ENCODE peak calls at places on chromosomes 2 and 18, in ten cellular contexts. K is bronchial epithelial cell, B is adrenal gland, H is HL-60, M is psoas muscle, N is esophagus squamous epithelium, V is pancreas, Q is breast epithelium, G is mammary epithelial cell, S is NB4. L is an unnamed sample.

GRCh38 chr2:222311321-222311977 is 12.7 kb upstream of the PAX3 start:
- DNase-seq in K (no peak), B (no peak), H (no peak), M (no peak), N (no peak), V (no peak), Q (no peak), G (no peak), S (no peak), L (no peak)

GRCh38 chr2:239399404-239399999 is 1.3 kb downstream of the HDAC4 start:
- DNase-seq in K (peak), B (peak), H (peak), M (no peak), N (no peak), V (peak), Q (peak), G (peak), S (peak), L (peak)

GRCh38 chr2:230414302-230414701 is 1.7 kb upstream of the SP100 start:
- DNase-seq in K (peak), B (no peak), H (no peak), M (no peak), N (no peak), V (no peak), Q (no peak), G (peak), S (no peak), L (no peak)

GRCh38 chr18:79797518-79798345 is at the start of gene KCNG2:
- DNase-seq in K (no peak), B (no peak), H (peak), M (no peak), N (no peak), V (peak), Q (peak), G (no peak), S (peak), L (no peak)

GRCh38 chr2:65722028-65722427 is 289.6 kb upstream of the SPRED2 start:
- DNase-seq in K (peak), B (peak), H (no peak), M (peak), N (no peak), V (no peak), Q (no peak), G (peak), S (peak), L (peak)

GRCh38 chr2:183490930-183491329 is 366.7 kb downstream of the NUP35 start:
- DNase-seq in K (peak), B (no peak), H (no peak), M (no peak), N (no peak), V (no peak), Q (no peak), G (peak), S (no peak), L (no peak)

GRCh38 chr2:73892631-73893329 is at the start of gene ACTG2:
- DNase-seq in K (no peak), B (no peak), H (no peak), M (no peak), N (no peak), V (no peak), Q (no peak), G (no peak), S (no peak), L (peak)

GRCh38 chr2:48253301-48253700 is 276.7 kb upstream of the STON1 start:
- DNase-seq in K (no peak), B (no peak), H (peak), M (no peak), N (no peak), V (no peak), Q (no peak), G (no peak), S (peak), L (no peak)

GRCh38 chr2:181916726-181917377 is 25.3 kb downstream of the ITPRID2 start:
- DNase-seq in K (no peak), B (no peak), H (no peak), M (no peak), N (no peak), V (no peak), Q (no peak), G (no peak), S (no peak), L (no peak)

GRCh38 chr2:127219716-127220090 is 396 bp downstream of the CYP27C1 start:
- DNase-seq in K (no peak), B (no peak), H (no peak), M (peak), N (no peak), V (peak), Q (no peak), G (no peak), S (peak), L (no peak)

GRCh38 chr2:236818281-236819045 is 248.8 kb downstream of the ACKR3 start:
- DNase-seq in K (no peak), B (no peak), H (no peak), M (no peak), N (no peak), V (no peak), Q (no peak), G (no peak), S (no peak), L (no peak)

GRCh38 chr2:178499640-178500039 is 19.4 kb downstream of the PLEKHA3 start:
- DNase-seq in K (no peak), B (no peak), H (no peak), M (no peak), N (no peak), V (no peak), Q (no peak), G (no peak), S (no peak), L (no peak)

GRCh38 chr18:24089059-24089458 is 49.8 kb upstream of the CABYR start:
- DNase-seq in K (no peak), B (no peak), H (no peak), M (no peak), N (no peak), V (no peak), Q (no peak), G (no peak), S (no peak), L (no peak)

GRCh38 chr2:239726631-239727181 is 298.4 kb downstream of the NDUFA10 start:
- DNase-seq in K (no peak), B (no peak), H (no peak), M (no peak), N (no peak), V (peak), Q (peak), G (no peak), S (no peak), L (no peak)

GRCh38 chr2:71150082-71150816 is 19.8 kb downstream of the MPHOSPH10 start:
- DNase-seq in K (peak), B (no peak), H (no peak), M (no peak), N (no peak), V (no peak), Q (no peak), G (peak), S (no peak), L (no peak)

GRCh38 chr2:238644095-238645081 is 203.5 kb upstream of the TWIST2 start:
- DNase-seq in K (peak), B (peak), H (peak), M (no peak), N (no peak), V (no peak), Q (no peak), G (peak), S (peak), L (peak)

GRCh38 chr2:166126014-166126639 is 1.7 kb downstream of the SCN1A start:
- DNase-seq in K (no peak), B (no peak), H (no peak), M (no peak), N (no peak), V (no peak), Q (no peak), G (peak), S (no peak), L (peak)

GRCh38 chr2:166128156-166128505 is 311 bp upstream of the SCN1A start:
- DNase-seq in K (no peak), B (no peak), H (no peak), M (no peak), N (no peak), V (no peak), Q (no peak), G (no peak), S (no peak), L (no peak)

GRCh38 chr2:166125557-166125956 is 2.3 kb downstream of the SCN1A start:
- DNase-seq in K (no peak), B (no peak), H (no peak), M (no peak), N (no peak), V (no peak), Q (no peak), G (no peak), S (no peak), L (no peak)

DNA sequence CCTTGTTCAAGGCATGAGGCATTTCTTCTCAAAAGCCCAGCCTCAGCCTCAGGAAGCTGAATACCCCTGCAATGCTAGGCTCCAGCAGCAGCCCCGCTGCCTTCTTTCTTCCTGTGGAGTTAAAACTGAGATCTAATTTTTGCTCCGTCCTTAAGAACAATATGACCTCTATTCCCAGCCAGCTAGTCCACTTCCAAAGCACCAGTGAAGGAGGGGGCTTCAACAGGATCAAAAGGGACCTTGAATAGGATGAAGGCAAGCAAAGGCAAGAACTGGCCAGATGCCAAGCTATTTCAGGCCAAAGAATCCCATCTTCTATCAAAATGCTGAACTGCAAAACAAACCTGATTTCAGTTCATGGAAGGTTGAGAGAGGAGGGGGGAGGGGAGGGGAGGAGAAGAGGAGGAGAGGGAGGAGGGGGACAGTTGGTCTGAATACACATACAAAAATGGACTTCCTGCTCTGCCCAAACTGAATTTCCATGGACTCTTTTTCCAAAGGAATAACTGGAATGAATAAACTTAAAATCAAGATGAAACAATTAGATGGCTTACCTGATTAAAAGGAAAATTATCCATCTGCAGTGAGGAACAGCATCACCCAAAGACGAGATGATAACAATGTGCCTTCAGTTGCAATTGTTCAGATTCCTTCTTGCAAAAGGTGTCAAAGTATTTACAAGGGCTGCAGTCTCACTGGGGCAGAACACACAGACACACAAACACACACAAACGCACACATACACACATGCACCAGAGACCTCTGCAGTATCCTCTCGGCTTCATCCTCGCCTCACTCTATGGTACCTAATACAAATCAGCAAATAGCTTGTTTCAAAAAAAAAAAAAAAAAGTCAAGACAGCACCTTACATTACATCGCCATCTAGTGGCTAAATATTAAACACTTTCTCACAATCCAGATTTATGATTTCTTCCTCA is at the start of gene SCN1A:
- DNase-seq in K (peak), B (peak), H (no peak), M (no peak), N (no peak), V (no peak), Q (no peak), G (peak), S (peak), L (peak)
- H3K4me3 ChIP-seq in K (no peak), B (no peak), H (no peak), M (no peak), N (no peak), V (no peak), Q (no peak), G (no peak), S (no peak), L (no peak)

GRCh38 chr2:38526195-38526594 is 76.5 kb downstream of the HNRNPLL start:
- DNase-seq in K (no peak), B (no peak), H (no peak), M (no peak), N (no peak), V (no peak), Q (no peak), G (peak), S (no peak), L (peak)

GRCh38 chr2:38521835-38522234 is 80.9 kb downstream of the HNRNPLL start:
- DNase-seq in K (no peak), B (no peak), H (no peak), M (no peak), N (no peak), V (no peak), Q (no peak), G (no peak), S (no peak), L (no peak)

GRCh38 chr2:38524580-38524979 is 78.1 kb downstream of the HNRNPLL start:
- DNase-seq in K (no peak), B (no peak), H (no peak), M (no peak), N (no peak), V (no peak), Q (no peak), G (no peak), S (no peak), L (no peak)

GRCh38 chr2:38522754-38523349 is 79.9 kb downstream of the HNRNPLL start:
- DNase-seq in K (no peak), B (no peak), H (no peak), M (no peak), N (no peak), V (no peak), Q (no peak), G (no peak), S (no peak), L (no peak)

GRCh38 chr2:38523728-38524437 is 78.8 kb downstream of the HNRNPLL start:
- DNase-seq in K (no peak), B (no peak), H (no peak), M (no peak), N (no peak), V (no peak), Q (no peak), G (no peak), S (peak), L (no peak)
- TF ChIP-seq CTCF in K (no peak), B (peak), H (no peak), M (peak), N (peak), V (no peak), Q (no peak), G (no peak), S (peak), L (peak)

DNA sequence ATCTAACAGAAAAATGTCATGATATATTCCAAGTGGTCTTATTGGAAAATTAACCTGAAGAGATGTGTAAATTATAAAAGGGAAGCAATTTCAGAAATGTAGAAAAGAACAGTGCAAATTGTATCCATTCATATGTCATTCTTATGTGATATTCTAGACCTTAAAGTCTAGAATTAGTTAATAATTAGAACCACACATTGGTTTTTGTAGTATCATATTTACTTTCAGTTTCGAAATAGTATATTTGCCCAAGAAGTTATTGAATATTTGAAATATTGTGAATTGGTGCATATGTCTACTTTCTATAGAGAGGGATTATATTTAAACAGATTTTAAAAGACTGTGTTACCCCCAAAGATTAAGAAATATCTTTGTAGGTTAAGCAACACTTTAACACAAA is 1348.6 kb upstream of the ACVR2A start:
- DNase-seq in K (no peak), B (no peak), H (no peak), M (no peak), N (no peak), V (no peak), Q (no peak), G (no peak), S (no peak), L (no peak)
- H3K4me3 ChIP-seq in K (no peak), B (no peak), H (no peak), M (no peak), N (no peak), V (no peak), Q (no peak), G (no peak), S (no peak), L (no peak)

GRCh38 chr2:226991663-226992062 is 155.8 kb downstream of the RHBDD1 start:
- DNase-seq in K (no peak), B (no peak), H (no peak), M (no peak), N (no peak), V (no peak), Q (no peak), G (no peak), S (no peak), L (no peak)

GRCh38 chr2:226999676-227000075 is 163.8 kb downstream of the RHBDD1 start:
- DNase-seq in K (no peak), B (no peak), H (peak), M (no peak), N (no peak), V (no peak), Q (no peak), G (no peak), S (peak), L (peak)

GRCh38 chr2:226995625-226996041 is 159.8 kb downstream of the RHBDD1 start:
- DNase-seq in K (peak), B (peak), H (no peak), M (peak), N (no peak), V (peak), Q (peak), G (peak), S (peak), L (peak)

GRCh38 chr2:226993171-226993570 is 157.3 kb downstream of the RHBDD1 start:
- DNase-seq in K (peak), B (no peak), H (no peak), M (no peak), N (no peak), V (no peak), Q (no peak), G (peak), S (no peak), L (no peak)

GRCh38 chr2:226994775-226995174 is 158.9 kb downstream of the RHBDD1 start:
- DNase-seq in K (no peak), B (no peak), H (no peak), M (no peak), N (no peak), V (no peak), Q (no peak), G (no peak), S (peak), L (no peak)
- TF ChIP-seq CTCF in K (no peak), B (no peak), H (no peak), M (no peak), N (no peak), V (peak), Q (no peak), G (no peak), S (peak), L (no peak)